ENCODE peak calls at places on chromosomes 1 and 21, in eight cellular contexts. U is WTC11, S is choroid plexus epithelial cell, C is esophagus squamous epithelium, P is suprapubic skin, N is neural crest cell, D is astrocyte, J is HepG2. Z is an unnamed sample.

GRCh38 chr1:113291777-113292659 is 98.3 kb upstream of the MAGI3 start:
- DNase-seq in U (no peak), S (no peak), C (no peak), P (no peak), N (no peak), D (no peak), J (peak; percentile 7), Z (no peak)

GRCh38 chr1:210366767-210367166 is 38.1 kb downstream of the HHAT start:
- DNase-seq in U (no peak), S (no peak), C (no peak), P (no peak), N (no peak), D (no peak), J (peak; percentile 86), Z (no peak)

GRCh38 chr1:61343623-61344257 is 261.4 kb downstream of the NFIA start:
- DNase-seq in U (no peak), S (no peak), C (no peak), P (no peak), N (no peak), D (no peak), J (no peak), Z (no peak)

GRCh38 chr1:26177182-26177684 is at the start of gene CNKSR1:
- DNase-seq in U (peak; percentile 94), S (no peak), C (no peak), P (no peak), N (no peak), D (no peak), J (peak; percentile 62), Z (no peak)

GRCh38 chr1:22778408-22778807 is 67.8 kb downstream of the EPHB2 start:
- DNase-seq in U (no peak), S (no peak), C (no peak), P (no peak), N (no peak), D (no peak), J (no peak), Z (no peak)

GRCh38 chr1:219732814-219733491 is 120.0 kb upstream of the ZC3H11B start:
- DNase-seq in U (no peak), S (no peak), C (no peak), P (no peak), N (no peak), D (no peak), J (no peak), Z (no peak)

GRCh38 chr1:19209439-19209989 is 552 bp downstream of the UBR4 start:
- DNase-seq in U (no peak), S (peak; percentile 84), C (no peak), P (no peak), N (no peak), D (peak; percentile 36), J (peak; percentile 58), Z (no peak)

GRCh38 chr1:12402159-12402673 is 172.4 kb downstream of the VPS13D start:
- DNase-seq in U (no peak), S (no peak), C (no peak), P (no peak), N (no peak), D (no peak), J (peak; percentile 91), Z (no peak)

GRCh38 chr21:38140192-38140905 is 116.4 kb upstream of the KCNJ15 start:
- DNase-seq in U (no peak), S (peak; percentile 59), C (no peak), P (no peak), N (no peak), D (peak; percentile 15), J (no peak), Z (no peak)

GRCh38 chr1:98458514-98459259 is 202.8 kb upstream of the SNX7 start:
- DNase-seq in U (peak; percentile 34), S (no peak), C (no peak), P (no peak), N (no peak), D (no peak), J (peak; percentile 19), Z (no peak)

GRCh38 chr1:235563513-235563912 is 59.3 kb upstream of the B3GALNT2 start:
- DNase-seq in U (no peak), S (no peak), C (no peak), P (no peak), N (no peak), D (no peak), J (no peak), Z (no peak)

GRCh38 chr1:246280551-246280950 is 226.5 kb downstream of the SMYD3 start:
- DNase-seq in U (no peak), S (peak; percentile 68), C (no peak), P (no peak), N (no peak), D (no peak), J (peak; percentile 12), Z (no peak)
- TF ChIP-seq CTCF in U (no peak), S (peak; percentile 45), C (peak; percentile 32), P (no peak), N (peak; percentile 62), D (peak; percentile 40), J (peak; percentile 43), Z (peak; percentile 82)

DNA sequence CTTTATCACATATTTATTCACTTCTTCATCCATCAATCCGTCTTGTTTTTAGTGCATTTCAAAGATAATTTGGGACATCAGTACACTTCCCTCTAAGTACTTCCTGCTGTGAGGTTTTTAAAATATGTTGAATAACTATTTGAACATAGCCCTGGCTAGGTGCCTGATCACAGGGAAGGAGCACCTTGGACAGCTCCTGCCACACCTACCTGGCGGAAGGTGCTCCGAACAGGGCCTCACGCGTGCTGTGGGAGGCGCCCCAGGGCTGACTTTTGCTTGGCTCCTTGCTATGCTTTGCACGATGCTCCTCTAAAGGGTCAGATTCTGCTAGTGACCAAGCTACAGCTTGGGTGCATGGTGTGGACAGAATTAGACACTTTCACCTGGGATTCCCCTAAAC is 4.9 kb upstream of the ATXN7L2 start:
- DNase-seq in U (peak; percentile 67), S (peak; percentile 15), C (no peak), P (no peak), N (no peak), D (no peak), J (no peak), Z (no peak)
- TF ChIP-seq CTCF in U (no peak), S (no peak), C (no peak), P (no peak), N (no peak), D (no peak), J (peak; percentile 25), Z (no peak)

GRCh38 chr1:27973771-27974452 is 14.1 kb downstream of the XKR8 start:
- DNase-seq in U (no peak), S (no peak), C (no peak), P (no peak), N (no peak), D (no peak), J (no peak), Z (no peak)
- TF ChIP-seq CTCF in U (no peak), S (no peak), C (no peak), P (no peak), N (no peak), D (no peak), J (no peak), Z (no peak)

DNA sequence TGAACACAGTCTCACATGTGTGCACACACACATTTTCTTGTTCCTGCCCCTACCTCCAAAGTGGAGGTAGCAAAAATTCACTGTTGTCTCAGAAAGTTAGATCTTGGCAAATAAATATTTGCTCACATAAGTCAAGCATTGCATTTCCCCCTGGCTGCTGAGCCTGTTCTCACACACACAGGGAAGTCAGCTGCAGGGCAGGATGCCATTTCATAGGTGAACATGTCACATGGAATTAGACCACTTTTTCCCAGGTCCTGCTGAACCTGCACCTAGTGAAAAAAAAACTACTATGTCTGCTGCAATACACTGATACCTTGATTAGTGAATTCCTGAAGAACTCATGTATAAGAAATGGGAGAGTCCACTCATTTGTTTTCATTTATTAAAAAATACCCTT is 5.3 kb upstream of the CD55 start:
- DNase-seq in U (no peak), S (no peak), C (no peak), P (no peak), N (no peak), D (no peak), J (no peak), Z (no peak)
- TF ChIP-seq CTCF in U (no peak), S (no peak), C (peak; percentile 47), P (no peak), N (no peak), D (no peak), J (no peak), Z (no peak)

GRCh38 chr1:203038217-203038741 is 12.0 kb downstream of the PPFIA4 start:
- DNase-seq in U (no peak), S (no peak), C (no peak), P (peak; percentile 55), N (no peak), D (peak; percentile 74), J (no peak), Z (no peak)
- TF ChIP-seq CTCF in U (no peak), S (no peak), C (no peak), P (no peak), N (no peak), D (no peak), J (no peak), Z (peak; percentile 63)

DNA sequence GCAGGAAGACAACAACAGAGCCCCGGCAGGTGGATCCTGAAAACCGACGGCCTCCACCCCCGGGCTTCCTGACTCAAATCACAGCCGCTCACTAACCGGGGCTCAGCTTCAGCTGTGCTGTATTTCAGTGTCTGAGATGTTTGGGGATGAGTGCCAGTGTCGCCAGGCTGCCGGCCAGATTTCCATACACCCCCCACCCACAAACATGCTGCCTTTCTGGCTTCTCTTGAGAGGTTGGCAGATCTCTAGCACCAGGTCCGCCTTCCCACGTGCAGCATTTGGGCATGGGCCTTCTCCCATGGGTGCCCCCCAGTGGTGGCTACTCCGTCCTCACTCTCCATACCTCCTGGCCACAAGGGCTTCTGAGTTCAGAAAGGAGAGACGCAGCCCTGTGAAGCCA is 34.8 kb downstream of the KCNAB2 start:
- DNase-seq in U (no peak), S (no peak), C (no peak), P (no peak), N (no peak), D (no peak), J (no peak), Z (no peak)
- TF ChIP-seq CTCF in U (no peak), S (peak; percentile 31), C (peak; percentile 10), P (no peak), N (no peak), D (no peak), J (peak; percentile 44), Z (no peak)

GRCh38 chr21:41768371-41769042 is 1.7 kb upstream of the RIPK4 start:
- DNase-seq in U (peak; percentile 66), S (peak; percentile 44), C (no peak), P (no peak), N (no peak), D (peak; percentile 81), J (peak; percentile 95), Z (no peak)
- TF ChIP-seq CTCF in U (no peak), S (peak; percentile 54), C (no peak), P (no peak), N (peak; percentile 54), D (peak; percentile 30), J (peak; percentile 77), Z (peak; percentile 79)

GRCh38 chr1:186945146-186945545 is 116.4 kb downstream of the PLA2G4A start:
- DNase-seq in U (no peak), S (no peak), C (no peak), P (no peak), N (no peak), D (no peak), J (no peak), Z (no peak)
- TF ChIP-seq CTCF in U (no peak), S (no peak), C (no peak), P (no peak), N (no peak), D (no peak), J (no peak), Z (no peak)